ENCODE peak calls at places on chromosomes 5 and 9, in five cellular contexts. T is fibroblast of villous mesenchyme, A is psoas muscle, Q is astrocyte of the spinal cord, H is SK-N-SH. S is an unnamed sample.

GRCh38 chr9:82188817-82189216 is 200.2 kb downstream of the SPATA31D1 start:
- DNase-seq in T (no peak), A (no peak), Q (no peak), H (no peak), S (no peak)

GRCh38 chr5:122600924-122601323 is 174.0 kb upstream of the SNX2 start:
- DNase-seq in T (no peak), A (no peak), Q (no peak), H (no peak), S (no peak)

GRCh38 chr5:3307982-3308621 is 287.5 kb upstream of the IRX1 start:
- DNase-seq in T (no peak), A (no peak), Q (no peak), H (no peak), S (no peak)

GRCh38 chr9:22005700-22006605 is 3.2 kb downstream of the CDKN2B start:
- DNase-seq in T (peak), A (no peak), Q (peak), H (peak), S (no peak)

GRCh38 chr5:148314187-148314586 is 2.0 kb downstream of the SPINK7 start:
- DNase-seq in T (no peak), A (no peak), Q (no peak), H (no peak), S (no peak)

GRCh38 chr9:4327504-4328191 is 27.8 kb upstream of the GLIS3 start:
- DNase-seq in T (peak), A (no peak), Q (peak), H (no peak), S (peak)

GRCh38 chr5:17880869-17881268 is 246.6 kb downstream of the TAF11L14 start:
- DNase-seq in T (no peak), A (no peak), Q (no peak), H (no peak), S (no peak)

GRCh38 chr9:89593776-89594427 is 10.9 kb upstream of the GADD45G start:
- DNase-seq in T (peak), A (no peak), Q (peak), H (no peak), S (peak)

GRCh38 chr5:124685404-124685930 is 61.0 kb downstream of the ZNF608 start:
- DNase-seq in T (no peak), A (no peak), Q (no peak), H (no peak), S (no peak)

GRCh38 chr9:13386935-13387667 is 107.6 kb upstream of the MPDZ start:
- DNase-seq in T (peak), A (no peak), Q (peak), H (no peak), S (peak)

DNA sequence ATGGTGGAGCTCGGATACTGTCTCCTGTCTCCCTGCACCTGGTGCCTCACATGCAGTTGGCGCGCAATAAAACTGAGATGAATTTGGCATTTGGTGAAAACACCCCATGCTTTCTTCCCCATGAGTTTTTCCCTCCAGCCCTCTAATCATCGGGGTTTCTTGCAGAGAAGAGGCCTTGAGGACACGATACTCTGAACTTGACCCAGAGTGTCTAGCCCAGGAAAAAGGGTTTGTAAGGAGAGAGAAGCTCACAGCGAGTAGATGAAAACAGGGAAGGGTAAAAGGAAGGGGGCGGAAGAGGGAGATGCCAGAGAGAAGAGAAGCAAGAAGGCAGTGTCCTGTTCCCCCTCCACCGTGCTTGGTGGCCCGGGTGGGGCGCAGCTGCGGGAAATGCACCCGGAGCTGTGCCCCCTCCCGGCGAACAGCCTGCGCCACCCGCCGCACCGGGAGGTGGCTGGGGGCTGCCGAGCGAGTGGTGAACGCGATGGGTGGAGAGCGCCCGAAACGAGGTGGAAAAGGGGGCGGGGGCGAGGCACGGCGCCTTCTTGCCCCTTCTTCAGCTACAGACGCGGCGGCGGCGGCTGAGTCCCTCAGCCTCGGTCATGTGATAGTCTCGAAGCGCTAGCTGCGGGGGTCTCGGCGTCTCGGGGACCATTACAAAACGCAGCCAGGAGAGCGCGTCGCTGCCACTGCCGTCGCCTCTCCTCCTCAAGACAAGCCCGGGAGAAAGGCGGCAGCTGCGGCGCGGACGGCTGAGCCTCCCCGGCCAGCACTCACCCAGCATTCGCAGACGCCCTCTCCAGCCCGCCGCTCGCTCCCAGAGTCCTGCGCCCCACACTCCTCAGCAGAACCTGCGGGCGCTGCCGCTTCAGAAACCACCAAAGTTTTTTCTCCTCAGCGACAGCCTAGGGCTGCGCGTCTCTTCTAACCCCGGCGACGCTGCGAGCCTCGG is 1.1 kb upstream of the FOXB2 start:
- DNase-seq in T (no peak), A (no peak), Q (no peak), H (peak), S (no peak)
- H3K4me3 ChIP-seq in T (no peak), A (peak), Q (no peak), H (no peak), S (no peak)

DNA sequence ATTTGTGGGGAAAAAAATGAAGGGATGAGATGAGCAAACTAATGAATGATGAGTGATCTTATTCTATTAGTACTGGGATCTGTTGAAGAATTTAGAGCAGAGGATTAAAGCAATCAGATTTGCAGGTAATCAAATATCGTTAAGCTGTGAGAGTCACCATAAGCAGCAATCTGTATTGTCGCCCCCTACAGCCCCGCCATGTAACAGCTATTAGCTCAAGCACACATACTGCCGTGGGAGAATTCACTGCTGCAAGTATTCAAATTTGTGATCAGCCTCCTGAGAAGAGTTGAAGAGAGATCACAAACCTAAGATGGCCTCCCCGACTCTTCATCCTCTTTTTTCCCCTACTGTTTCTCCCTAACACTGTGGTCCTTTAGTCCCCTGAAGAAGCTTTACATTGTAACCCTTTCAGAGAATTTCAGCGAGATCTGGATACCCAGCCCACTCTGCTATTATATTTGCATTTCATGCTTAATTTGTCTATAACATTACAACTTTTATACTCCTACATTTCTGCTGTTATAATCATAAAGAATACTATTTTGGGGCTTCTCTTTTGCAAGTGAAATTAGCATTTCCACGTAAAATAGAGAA is 28.5 kb upstream of the PHF24 start:
- DNase-seq in T (peak), A (no peak), Q (peak), H (peak), S (peak)
- TF ChIP-seq CTCF in T (peak), A (peak), Q (peak), H (peak), S (peak)

GRCh38 chr5:1004598-1005361 is 3.8 kb upstream of the NKD2 start:
- DNase-seq in T (peak), A (peak), Q (no peak), H (peak), S (peak)
- H3K4me3 ChIP-seq in T (peak), A (peak), Q (no peak), H (peak), S (peak)

GRCh38 chr5:6632324-6632930 is 417 bp downstream of the NSUN2 start:
- DNase-seq in T (peak), A (no peak), Q (peak), H (no peak), S (peak)
- TF ChIP-seq CTCF in T (no peak), A (no peak), Q (no peak), H (peak), S (peak)

DNA sequence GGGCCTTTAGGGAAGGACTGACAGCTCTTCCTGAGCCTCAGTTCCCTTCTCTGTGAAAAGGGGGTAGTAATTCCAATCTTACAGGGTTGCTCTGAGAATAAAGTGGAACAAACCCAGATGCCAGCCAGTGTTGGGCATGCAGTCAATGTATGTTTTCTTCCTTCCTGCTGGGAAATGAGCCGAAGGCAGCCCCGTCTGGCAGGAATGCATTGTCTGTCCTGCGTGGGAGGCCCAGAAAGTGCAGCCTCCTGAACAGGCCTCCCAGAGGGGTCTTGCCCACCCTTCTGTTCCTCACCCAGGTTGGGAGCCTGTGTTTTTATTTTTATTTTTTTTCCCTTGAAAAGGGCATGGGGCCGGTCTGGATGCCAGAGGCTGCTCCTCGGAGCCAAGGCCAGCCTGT is 9.1 kb downstream of the LMX1B start:
- DNase-seq in T (no peak), A (no peak), Q (no peak), H (no peak), S (no peak)
- H3K4me3 ChIP-seq in T (no peak), A (no peak), Q (no peak), H (no peak), S (no peak)

GRCh38 chr5:45642370-45642769 is 53.8 kb downstream of the HCN1 start:
- DNase-seq in T (no peak), A (no peak), Q (no peak), H (no peak), S (no peak)

GRCh38 chr5:45643051-45643450 is 53.1 kb downstream of the HCN1 start:
- DNase-seq in T (no peak), A (no peak), Q (no peak), H (no peak), S (no peak)

GRCh38 chr5:45639038-45639437 is 57.1 kb downstream of the HCN1 start:
- DNase-seq in T (no peak), A (no peak), Q (no peak), H (peak), S (peak)
- TF ChIP-seq CTCF in T (no peak), A (peak), Q (no peak), H (peak), S (no peak)

GRCh38 chr9:94553029-94553938 is 1.6 kb upstream of the PCAT7 start:
- DNase-seq in T (no peak), A (no peak), Q (no peak), H (no peak), S (no peak)

GRCh38 chr9:94554439-94555331 is at the start of gene PCAT7:
- DNase-seq in T (peak), A (no peak), Q (no peak), H (peak), S (peak)

GRCh38 chr9:94554078-94554438 is 825 bp upstream of the PCAT7 start:
- DNase-seq in T (no peak), A (no peak), Q (no peak), H (no peak), S (no peak)
- H3K4me3 ChIP-seq in T (peak), A (peak), Q (no peak), H (no peak), S (no peak)

GRCh38 chr5:173917788-173918786 is 29.9 kb downstream of the CPEB4 start:
- DNase-seq in T (peak), A (peak), Q (peak), H (peak), S (peak)

GRCh38 chr5:173920866-173921265 is 32.7 kb downstream of the CPEB4 start:
- DNase-seq in T (peak), A (no peak), Q (no peak), H (no peak), S (no peak)

GRCh38 chr5:173919443-173919842 is 31.3 kb downstream of the CPEB4 start:
- DNase-seq in T (no peak), A (no peak), Q (no peak), H (no peak), S (peak)

GRCh38 chr5:173922527-173922926 is 34.4 kb downstream of the CPEB4 start:
- DNase-seq in T (no peak), A (no peak), Q (no peak), H (no peak), S (no peak)

DNA sequence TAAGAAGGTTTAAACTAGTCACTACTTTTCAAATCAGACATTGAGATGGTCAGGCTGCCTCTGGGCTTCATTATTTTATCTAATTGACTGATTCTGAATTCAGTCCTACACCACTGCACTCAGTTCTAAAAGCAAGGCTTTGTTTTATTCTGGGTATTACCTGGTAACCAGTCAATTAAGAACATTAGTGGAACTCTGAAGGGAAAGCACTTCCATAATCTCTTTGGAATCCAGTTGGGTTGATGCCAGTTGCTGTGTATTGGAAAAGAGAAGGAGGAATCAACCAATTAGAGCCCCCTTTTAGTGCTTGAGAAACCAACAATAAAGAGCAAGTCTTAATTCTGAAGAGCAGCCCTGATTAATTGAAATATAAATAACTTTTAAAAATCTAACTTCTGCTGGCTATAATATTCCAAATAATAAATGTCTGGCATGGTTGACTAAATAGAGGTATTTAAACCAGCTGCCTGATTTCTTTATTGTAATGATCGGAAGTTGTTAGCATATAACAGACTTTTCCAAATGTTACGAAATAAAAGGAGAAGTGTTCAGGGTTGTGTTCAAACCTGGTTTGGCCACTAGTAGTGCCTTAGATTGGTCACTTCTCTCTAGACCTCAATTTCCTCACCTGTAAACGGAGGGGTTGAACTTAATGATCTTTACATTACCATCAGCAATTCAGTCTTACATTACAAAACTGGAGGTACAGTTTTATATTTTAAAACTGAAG is 32.0 kb downstream of the CPEB4 start:
- DNase-seq in T (no peak), A (no peak), Q (no peak), H (no peak), S (peak)
- TF ChIP-seq CTCF in T (no peak), A (peak), Q (no peak), H (no peak), S (no peak)

GRCh38 chr9:128180001-128180400 is 11.4 kb downstream of the CIZ1 start:
- DNase-seq in T (no peak), A (no peak), Q (no peak), H (no peak), S (no peak)
- H3K4me3 ChIP-seq in T (no peak), A (no peak), Q (no peak), H (no peak), S (no peak)

DNA sequence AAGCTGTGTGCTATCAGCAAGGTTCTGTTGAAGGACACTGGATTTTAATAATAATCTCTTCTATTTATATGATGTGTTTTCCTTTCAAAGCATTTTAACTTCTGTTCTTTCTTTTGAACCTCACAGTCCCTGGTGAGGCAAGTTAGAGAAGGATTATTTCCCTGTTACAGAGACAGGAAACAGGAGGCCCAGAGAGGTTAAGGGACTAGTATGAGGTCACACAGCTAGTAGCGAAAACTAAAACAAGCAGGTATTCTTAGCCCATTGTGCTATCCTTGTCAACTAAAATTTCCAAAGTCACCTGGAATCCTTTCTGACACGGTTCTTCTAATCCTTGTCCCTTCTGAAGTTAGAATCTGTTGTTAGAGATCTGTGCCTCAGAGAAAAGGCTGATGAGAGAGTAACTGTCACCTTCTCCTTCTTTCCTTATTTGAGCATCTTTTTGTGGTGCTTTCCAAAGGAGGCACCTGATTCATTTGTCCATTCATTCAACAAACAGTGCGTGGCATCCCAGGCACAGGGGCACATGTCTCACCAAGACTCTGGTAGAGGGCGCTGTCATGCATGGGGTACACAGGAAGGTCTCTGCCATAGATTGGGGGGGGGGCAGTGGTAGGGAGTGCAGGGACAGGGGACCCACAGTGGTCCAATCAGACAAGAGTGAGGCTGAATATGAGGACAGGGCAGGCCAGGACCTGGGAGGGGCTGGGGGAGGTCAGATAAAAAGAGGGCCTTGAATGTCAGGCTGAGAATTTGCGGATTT is 61.5 kb downstream of the CRB2 start:
- DNase-seq in T (no peak), A (no peak), Q (no peak), H (no peak), S (no peak)
- TF ChIP-seq CTCF in T (no peak), A (no peak), Q (no peak), H (no peak), S (no peak)